ENCODE peak calls at places on chromosomes 16 and 17, in eight cellular contexts. One of them, this sample, is unnamed.
A peak's percentile ranks its signal among the peaks of the same experiment; 100 is the strongest.

GRCh38 chr17:72122668-72123495 is 2.1 kb downstream of the SOX9 start:
- DNase-seq in left ventricle myocardium inferior: peak; percentile 29
- DNase-seq in thoracic aorta: no peak
- DNase-seq in endothelial cell of umbilical vein: no peak
- DNase-seq in fibroblast of villous mesenchyme: peak; percentile 63
- DNase-seq in AG09319: no peak
- DNase-seq in MCF 10A: no peak
- DNase-seq in CD8-positive, alpha-beta T cell: no peak
- DNase-seq in this sample: peak; percentile 20

GRCh38 chr17:40696651-40697072 is 6.9 kb downstream of the KRT24 start:
- DNase-seq in left ventricle myocardium inferior: no peak
- DNase-seq in thoracic aorta: no peak
- DNase-seq in endothelial cell of umbilical vein: no peak
- DNase-seq in fibroblast of villous mesenchyme: peak; percentile 14
- DNase-seq in AG09319: peak; percentile 4
- DNase-seq in MCF 10A: peak; percentile 84
- DNase-seq in CD8-positive, alpha-beta T cell: no peak
- DNase-seq in this sample: no peak

GRCh38 chr17:43733956-43734355 is 24.6 kb downstream of the SOST start:
- DNase-seq in left ventricle myocardium inferior: no peak
- DNase-seq in thoracic aorta: no peak
- DNase-seq in endothelial cell of umbilical vein: no peak
- DNase-seq in fibroblast of villous mesenchyme: no peak
- DNase-seq in AG09319: no peak
- DNase-seq in MCF 10A: no peak
- DNase-seq in CD8-positive, alpha-beta T cell: no peak
- DNase-seq in this sample: no peak

GRCh38 chr16:49557070-49557446 is 183.5 kb downstream of the C16orf78 start:
- DNase-seq in left ventricle myocardium inferior: no peak
- DNase-seq in thoracic aorta: no peak
- DNase-seq in endothelial cell of umbilical vein: no peak
- DNase-seq in fibroblast of villous mesenchyme: no peak
- DNase-seq in AG09319: no peak
- DNase-seq in MCF 10A: no peak
- DNase-seq in CD8-positive, alpha-beta T cell: no peak
- DNase-seq in this sample: no peak

GRCh38 chr17:72826602-72827001 is 265.9 kb downstream of the SLC39A11 start:
- DNase-seq in left ventricle myocardium inferior: no peak
- DNase-seq in thoracic aorta: no peak
- DNase-seq in endothelial cell of umbilical vein: no peak
- DNase-seq in fibroblast of villous mesenchyme: peak; percentile 5
- DNase-seq in AG09319: no peak
- DNase-seq in MCF 10A: no peak
- DNase-seq in CD8-positive, alpha-beta T cell: no peak
- DNase-seq in this sample: peak; percentile 50

GRCh38 chr16:85989863-85990643 is 91.1 kb downstream of the IRF8 start:
- DNase-seq in left ventricle myocardium inferior: no peak
- DNase-seq in thoracic aorta: no peak
- DNase-seq in endothelial cell of umbilical vein: no peak
- DNase-seq in fibroblast of villous mesenchyme: peak; percentile 24
- DNase-seq in AG09319: no peak
- DNase-seq in MCF 10A: no peak
- DNase-seq in CD8-positive, alpha-beta T cell: no peak
- DNase-seq in this sample: no peak

GRCh38 chr16:84179612-84180320 is 7.1 kb downstream of the TAF1C start:
- DNase-seq in left ventricle myocardium inferior: no peak
- DNase-seq in thoracic aorta: no peak
- DNase-seq in endothelial cell of umbilical vein: no peak
- DNase-seq in fibroblast of villous mesenchyme: no peak
- DNase-seq in AG09319: no peak
- DNase-seq in MCF 10A: no peak
- DNase-seq in CD8-positive, alpha-beta T cell: no peak
- DNase-seq in this sample: no peak

GRCh38 chr17:37643829-37644228 is 583 bp upstream of the DDX52 start:
- DNase-seq in left ventricle myocardium inferior: no peak
- DNase-seq in thoracic aorta: no peak
- DNase-seq in endothelial cell of umbilical vein: no peak
- DNase-seq in fibroblast of villous mesenchyme: no peak
- DNase-seq in AG09319: no peak
- DNase-seq in MCF 10A: peak; percentile 5
- DNase-seq in CD8-positive, alpha-beta T cell: no peak
- DNase-seq in this sample: no peak

GRCh38 chr16:50259334-50260205 is 6.8 kb upstream of the ADCY7 start:
- DNase-seq in left ventricle myocardium inferior: peak; percentile 73
- DNase-seq in thoracic aorta: no peak
- DNase-seq in endothelial cell of umbilical vein: no peak
- DNase-seq in fibroblast of villous mesenchyme: peak; percentile 87
- DNase-seq in AG09319: no peak
- DNase-seq in MCF 10A: no peak
- DNase-seq in CD8-positive, alpha-beta T cell: no peak
- DNase-seq in this sample: no peak

GRCh38 chr17:40936976-40937375 is 470 bp downstream of the KRT23 start:
- DNase-seq in left ventricle myocardium inferior: no peak
- DNase-seq in thoracic aorta: no peak
- DNase-seq in endothelial cell of umbilical vein: no peak
- DNase-seq in fibroblast of villous mesenchyme: no peak
- DNase-seq in AG09319: no peak
- DNase-seq in MCF 10A: no peak
- DNase-seq in CD8-positive, alpha-beta T cell: no peak
- DNase-seq in this sample: no peak

GRCh38 chr17:44007346-44008204 is 3.2 kb downstream of the NAGS start:
- DNase-seq in left ventricle myocardium inferior: peak; percentile 33
- DNase-seq in thoracic aorta: no peak
- DNase-seq in endothelial cell of umbilical vein: no peak
- DNase-seq in fibroblast of villous mesenchyme: no peak
- DNase-seq in AG09319: no peak
- DNase-seq in MCF 10A: peak; percentile 52
- DNase-seq in CD8-positive, alpha-beta T cell: no peak
- DNase-seq in this sample: no peak

DNA sequence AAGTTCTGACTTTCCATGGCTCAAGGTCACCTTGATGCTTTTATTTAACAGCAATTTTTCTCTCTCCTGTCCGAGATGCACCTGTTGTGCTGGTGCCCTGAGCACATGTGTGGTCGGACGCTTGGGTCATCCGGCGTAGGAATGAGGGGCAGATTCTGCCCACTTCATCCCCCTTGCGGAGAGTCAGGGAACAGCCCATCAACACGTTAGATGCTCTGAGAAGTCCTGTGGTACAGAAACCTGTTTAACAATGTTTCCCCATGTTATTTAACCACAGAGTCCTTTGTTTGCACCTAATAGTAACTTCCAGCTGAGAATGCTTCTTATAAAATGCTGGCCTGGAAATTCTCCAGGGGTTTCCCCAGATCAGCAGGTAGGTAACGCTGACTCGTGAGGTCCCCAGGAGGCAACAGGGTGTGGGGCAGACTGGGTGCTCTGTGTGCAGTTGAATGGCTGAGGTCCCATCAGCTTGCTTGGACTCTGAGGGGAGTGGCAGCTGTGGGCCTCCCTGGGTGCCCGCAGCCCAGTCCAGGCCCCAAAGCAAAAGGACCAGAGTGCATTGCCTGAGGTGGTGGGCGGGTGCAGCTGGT is 17.8 kb downstream of the DOC2B start:
- DNase-seq in left ventricle myocardium inferior: no peak
- DNase-seq in thoracic aorta: no peak
- DNase-seq in endothelial cell of umbilical vein: no peak
- DNase-seq in fibroblast of villous mesenchyme: no peak
- DNase-seq in AG09319: no peak
- DNase-seq in MCF 10A: peak; percentile 38
- DNase-seq in CD8-positive, alpha-beta T cell: no peak
- DNase-seq in this sample: peak; percentile 28
- TF ChIP-seq CTCF in left ventricle myocardium inferior: no peak
- TF ChIP-seq CTCF in thoracic aorta: no peak
- TF ChIP-seq CTCF in endothelial cell of umbilical vein: no peak
- TF ChIP-seq CTCF in fibroblast of villous mesenchyme: no peak
- TF ChIP-seq CTCF in AG09319: no peak
- TF ChIP-seq CTCF in MCF 10A: peak; percentile 32
- TF ChIP-seq CTCF in CD8-positive, alpha-beta T cell: no peak
- TF ChIP-seq CTCF in this sample: peak; percentile 47

DNA sequence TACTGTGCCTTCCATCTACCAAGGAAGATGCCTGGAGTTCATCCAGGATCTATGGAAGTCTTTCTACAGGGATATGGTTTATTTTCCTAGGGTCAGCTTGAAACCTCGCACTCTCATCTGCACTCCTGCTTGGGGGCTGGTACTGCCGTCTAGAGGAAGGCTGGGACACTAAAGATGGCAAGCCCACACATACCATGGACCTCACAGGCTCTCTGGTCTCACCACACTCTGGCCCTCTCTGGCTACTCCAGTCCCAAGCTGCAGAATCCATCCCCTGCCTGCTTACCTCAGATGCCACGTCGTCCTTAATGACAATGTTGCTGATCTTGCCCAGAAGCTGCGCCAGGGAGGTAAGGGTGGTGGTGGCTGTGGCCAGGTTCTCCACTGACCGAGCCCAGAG is 2.1 kb upstream of the UNC119 start:
- DNase-seq in left ventricle myocardium inferior: no peak
- DNase-seq in thoracic aorta: no peak
- DNase-seq in endothelial cell of umbilical vein: peak; percentile 34
- DNase-seq in fibroblast of villous mesenchyme: no peak
- DNase-seq in AG09319: no peak
- DNase-seq in MCF 10A: no peak
- DNase-seq in CD8-positive, alpha-beta T cell: no peak
- DNase-seq in this sample: no peak
- TF ChIP-seq CTCF in left ventricle myocardium inferior: no peak
- TF ChIP-seq CTCF in thoracic aorta: no peak
- TF ChIP-seq CTCF in endothelial cell of umbilical vein: peak; percentile 66
- TF ChIP-seq CTCF in fibroblast of villous mesenchyme: no peak
- TF ChIP-seq CTCF in AG09319: no peak
- TF ChIP-seq CTCF in MCF 10A: peak; percentile 5
- TF ChIP-seq CTCF in CD8-positive, alpha-beta T cell: no peak
- TF ChIP-seq CTCF in this sample: no peak

GRCh38 chr17:48970224-48970623 is 1.8 kb upstream of the GIP start:
- DNase-seq in left ventricle myocardium inferior: no peak
- DNase-seq in thoracic aorta: no peak
- DNase-seq in endothelial cell of umbilical vein: peak; percentile 29
- DNase-seq in fibroblast of villous mesenchyme: peak; percentile 48
- DNase-seq in AG09319: no peak
- DNase-seq in MCF 10A: no peak
- DNase-seq in CD8-positive, alpha-beta T cell: no peak
- DNase-seq in this sample: no peak

GRCh38 chr17:48973806-48974205 is 5.4 kb upstream of the GIP start:
- DNase-seq in left ventricle myocardium inferior: no peak
- DNase-seq in thoracic aorta: no peak
- DNase-seq in endothelial cell of umbilical vein: no peak
- DNase-seq in fibroblast of villous mesenchyme: no peak
- DNase-seq in AG09319: no peak
- DNase-seq in MCF 10A: no peak
- DNase-seq in CD8-positive, alpha-beta T cell: no peak
- DNase-seq in this sample: no peak

GRCh38 chr17:48972749-48973097 is 4.3 kb upstream of the GIP start:
- DNase-seq in left ventricle myocardium inferior: no peak
- DNase-seq in thoracic aorta: no peak
- DNase-seq in endothelial cell of umbilical vein: no peak
- DNase-seq in fibroblast of villous mesenchyme: no peak
- DNase-seq in AG09319: no peak
- DNase-seq in MCF 10A: no peak
- DNase-seq in CD8-positive, alpha-beta T cell: no peak
- DNase-seq in this sample: no peak

DNA sequence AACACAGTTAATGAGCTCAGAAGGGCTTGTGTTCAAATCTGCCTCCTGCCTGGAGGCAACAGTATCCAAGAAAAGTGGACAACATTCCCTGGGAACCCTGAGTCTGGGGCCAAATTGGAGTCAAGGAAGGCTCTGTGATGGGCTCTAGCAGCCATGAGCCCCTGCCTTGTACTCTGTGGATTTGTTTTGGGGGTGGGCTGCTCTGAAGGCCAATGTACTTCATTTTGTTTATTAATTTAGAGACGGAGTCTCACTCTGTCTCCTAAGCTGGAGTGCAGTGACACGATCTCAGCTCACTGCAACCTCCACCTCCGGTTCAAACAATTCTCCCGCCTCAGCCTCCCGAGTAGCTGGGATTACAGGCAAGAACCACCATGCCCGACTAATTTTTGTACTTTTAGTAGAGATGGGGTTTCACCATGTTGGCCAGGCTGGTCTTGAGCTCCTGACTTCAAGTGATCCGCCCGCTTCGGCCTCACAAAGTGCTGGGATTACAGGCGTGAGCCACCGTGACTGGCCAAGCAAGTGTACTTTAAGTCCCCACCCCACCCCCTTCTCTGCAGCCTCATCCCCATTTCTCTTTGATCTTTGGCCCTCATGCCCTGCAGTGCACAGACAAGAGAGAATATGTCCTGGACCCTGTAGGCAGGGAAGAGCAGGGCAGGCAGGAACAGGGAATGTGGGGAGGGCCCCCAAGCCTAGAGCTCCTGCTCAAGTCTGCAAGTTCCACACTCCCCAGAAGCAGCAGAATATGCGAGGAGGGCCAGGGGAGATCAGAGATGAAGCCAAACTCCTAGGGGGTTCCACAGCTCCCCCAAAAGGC is 2.7 kb upstream of the GIP start:
- DNase-seq in left ventricle myocardium inferior: no peak
- DNase-seq in thoracic aorta: no peak
- DNase-seq in endothelial cell of umbilical vein: no peak
- DNase-seq in fibroblast of villous mesenchyme: no peak
- DNase-seq in AG09319: no peak
- DNase-seq in MCF 10A: no peak
- DNase-seq in CD8-positive, alpha-beta T cell: no peak
- DNase-seq in this sample: no peak
- TF ChIP-seq CTCF in left ventricle myocardium inferior: no peak
- TF ChIP-seq CTCF in thoracic aorta: no peak
- TF ChIP-seq CTCF in endothelial cell of umbilical vein: no peak
- TF ChIP-seq CTCF in fibroblast of villous mesenchyme: no peak
- TF ChIP-seq CTCF in AG09319: no peak
- TF ChIP-seq CTCF in MCF 10A: no peak
- TF ChIP-seq CTCF in CD8-positive, alpha-beta T cell: no peak
- TF ChIP-seq CTCF in this sample: no peak

GRCh38 chr16:29737713-29738112 is 8.1 kb downstream of the C16orf54 start:
- DNase-seq in left ventricle myocardium inferior: no peak
- DNase-seq in thoracic aorta: no peak
- DNase-seq in endothelial cell of umbilical vein: no peak
- DNase-seq in fibroblast of villous mesenchyme: no peak
- DNase-seq in AG09319: no peak
- DNase-seq in MCF 10A: no peak
- DNase-seq in CD8-positive, alpha-beta T cell: no peak
- DNase-seq in this sample: no peak
- TF ChIP-seq CTCF in left ventricle myocardium inferior: no peak
- TF ChIP-seq CTCF in thoracic aorta: no peak
- TF ChIP-seq CTCF in endothelial cell of umbilical vein: no peak
- TF ChIP-seq CTCF in fibroblast of villous mesenchyme: no peak
- TF ChIP-seq CTCF in AG09319: no peak
- TF ChIP-seq CTCF in MCF 10A: no peak
- TF ChIP-seq CTCF in CD8-positive, alpha-beta T cell: no peak
- TF ChIP-seq CTCF in this sample: no peak

GRCh38 chr17:20259668-20260067 is 207.7 kb downstream of the LGALS9B start:
- DNase-seq in left ventricle myocardium inferior: no peak
- DNase-seq in thoracic aorta: no peak
- DNase-seq in endothelial cell of umbilical vein: no peak
- DNase-seq in fibroblast of villous mesenchyme: no peak
- DNase-seq in AG09319: no peak
- DNase-seq in MCF 10A: no peak
- DNase-seq in CD8-positive, alpha-beta T cell: no peak
- DNase-seq in this sample: no peak
- TF ChIP-seq CTCF in left ventricle myocardium inferior: no peak
- TF ChIP-seq CTCF in thoracic aorta: no peak
- TF ChIP-seq CTCF in endothelial cell of umbilical vein: no peak
- TF ChIP-seq CTCF in fibroblast of villous mesenchyme: no peak
- TF ChIP-seq CTCF in AG09319: no peak
- TF ChIP-seq CTCF in MCF 10A: no peak
- TF ChIP-seq CTCF in CD8-positive, alpha-beta T cell: no peak
- TF ChIP-seq CTCF in this sample: no peak